ENCODE peak calls at places on chromosome 11, in eight cellular contexts. One of them, this sample, is unnamed.

GRCh38 chr11:22508691-22509090 is 116.9 kb downstream of the FANCF start:
- DNase-seq in GM23248: no peak
- DNase-seq in cardiac muscle cell: no peak
- DNase-seq in RWPE1: no peak
- DNase-seq in AG04450: no peak
- DNase-seq in body of pancreas: no peak
- DNase-seq in left lung: no peak
- DNase-seq in thoracic aorta: no peak
- DNase-seq in this sample: no peak

GRCh38 chr11:91673705-91674104 is 550.9 kb upstream of the FAT3 start:
- DNase-seq in GM23248: no peak
- DNase-seq in cardiac muscle cell: no peak
- DNase-seq in RWPE1: no peak
- DNase-seq in AG04450: no peak
- DNase-seq in body of pancreas: no peak
- DNase-seq in left lung: no peak
- DNase-seq in thoracic aorta: no peak
- DNase-seq in this sample: no peak

GRCh38 chr11:116224154-116224888 is 548.5 kb downstream of the BUD13 start:
- DNase-seq in GM23248: peak; percentile 55
- DNase-seq in cardiac muscle cell: peak; percentile 59
- DNase-seq in RWPE1: peak; percentile 41
- DNase-seq in AG04450: peak; percentile 10
- DNase-seq in body of pancreas: peak; percentile 54
- DNase-seq in left lung: no peak
- DNase-seq in thoracic aorta: no peak
- DNase-seq in this sample: peak; percentile 72

GRCh38 chr11:131737357-131737756 is 366.9 kb downstream of the NTM start:
- DNase-seq in GM23248: peak; percentile 70
- DNase-seq in cardiac muscle cell: no peak
- DNase-seq in RWPE1: no peak
- DNase-seq in AG04450: no peak
- DNase-seq in body of pancreas: no peak
- DNase-seq in left lung: no peak
- DNase-seq in thoracic aorta: no peak
- DNase-seq in this sample: no peak

GRCh38 chr11:69950120-69950519 is 128.0 kb upstream of the ANO1 start:
- DNase-seq in GM23248: peak; percentile 16
- DNase-seq in cardiac muscle cell: no peak
- DNase-seq in RWPE1: peak; percentile 42
- DNase-seq in AG04450: no peak
- DNase-seq in body of pancreas: no peak
- DNase-seq in left lung: peak; percentile 40
- DNase-seq in thoracic aorta: no peak
- DNase-seq in this sample: peak; percentile 60

GRCh38 chr11:111855506-111855905 is 15.9 kb downstream of the ALG9 start:
- DNase-seq in GM23248: no peak
- DNase-seq in cardiac muscle cell: no peak
- DNase-seq in RWPE1: no peak
- DNase-seq in AG04450: no peak
- DNase-seq in body of pancreas: no peak
- DNase-seq in left lung: no peak
- DNase-seq in thoracic aorta: no peak
- DNase-seq in this sample: no peak

GRCh38 chr11:102225689-102226562 is 91.4 kb upstream of the BIRC3 start:
- DNase-seq in GM23248: peak; percentile 91
- DNase-seq in cardiac muscle cell: no peak
- DNase-seq in RWPE1: no peak
- DNase-seq in AG04450: peak; percentile 74
- DNase-seq in body of pancreas: no peak
- DNase-seq in left lung: no peak
- DNase-seq in thoracic aorta: no peak
- DNase-seq in this sample: no peak

GRCh38 chr11:128502736-128503135 is 84.6 kb downstream of the ETS1 start:
- DNase-seq in GM23248: peak; percentile 93
- DNase-seq in cardiac muscle cell: no peak
- DNase-seq in RWPE1: peak; percentile 35
- DNase-seq in AG04450: peak; percentile 82
- DNase-seq in body of pancreas: no peak
- DNase-seq in left lung: no peak
- DNase-seq in thoracic aorta: no peak
- DNase-seq in this sample: no peak

GRCh38 chr11:100639140-100639539 is 47.9 kb upstream of the ARHGAP42 start:
- DNase-seq in GM23248: no peak
- DNase-seq in cardiac muscle cell: peak; percentile 13
- DNase-seq in RWPE1: no peak
- DNase-seq in AG04450: peak; percentile 51
- DNase-seq in body of pancreas: no peak
- DNase-seq in left lung: no peak
- DNase-seq in thoracic aorta: no peak
- DNase-seq in this sample: no peak

GRCh38 chr11:32466279-32466915 is 31.1 kb upstream of the WT1 start:
- DNase-seq in GM23248: no peak
- DNase-seq in cardiac muscle cell: no peak
- DNase-seq in RWPE1: no peak
- DNase-seq in AG04450: no peak
- DNase-seq in body of pancreas: no peak
- DNase-seq in left lung: no peak
- DNase-seq in thoracic aorta: no peak
- DNase-seq in this sample: no peak

GRCh38 chr11:128790200-128790599 is 76.9 kb downstream of the KCNJ1 start:
- DNase-seq in GM23248: peak; percentile 48
- DNase-seq in cardiac muscle cell: peak; percentile 24
- DNase-seq in RWPE1: no peak
- DNase-seq in AG04450: no peak
- DNase-seq in body of pancreas: peak; percentile 55
- DNase-seq in left lung: no peak
- DNase-seq in thoracic aorta: no peak
- DNase-seq in this sample: peak; percentile 91

GRCh38 chr11:91248199-91248807 is 976.3 kb upstream of the FAT3 start:
- DNase-seq in GM23248: peak; percentile 49
- DNase-seq in cardiac muscle cell: peak; percentile 76
- DNase-seq in RWPE1: peak; percentile 12
- DNase-seq in AG04450: peak; percentile 11
- DNase-seq in body of pancreas: no peak
- DNase-seq in left lung: no peak
- DNase-seq in thoracic aorta: no peak
- DNase-seq in this sample: peak; percentile 78

GRCh38 chr11:84655729-84656128 is 971.4 kb downstream of the DLG2 start:
- DNase-seq in GM23248: no peak
- DNase-seq in cardiac muscle cell: no peak
- DNase-seq in RWPE1: no peak
- DNase-seq in AG04450: no peak
- DNase-seq in body of pancreas: no peak
- DNase-seq in left lung: no peak
- DNase-seq in thoracic aorta: no peak
- DNase-seq in this sample: no peak

GRCh38 chr11:19513253-19513652 is 199.4 kb upstream of the NAV2 start:
- DNase-seq in GM23248: no peak
- DNase-seq in cardiac muscle cell: no peak
- DNase-seq in RWPE1: no peak
- DNase-seq in AG04450: no peak
- DNase-seq in body of pancreas: no peak
- DNase-seq in left lung: no peak
- DNase-seq in thoracic aorta: no peak
- DNase-seq in this sample: no peak

GRCh38 chr11:130150790-130151189 is 8.8 kb upstream of the ST14 start:
- DNase-seq in GM23248: no peak
- DNase-seq in cardiac muscle cell: no peak
- DNase-seq in RWPE1: no peak
- DNase-seq in AG04450: no peak
- DNase-seq in body of pancreas: no peak
- DNase-seq in left lung: no peak
- DNase-seq in thoracic aorta: no peak
- DNase-seq in this sample: no peak

GRCh38 chr11:113204280-113204679 is 110.1 kb upstream of the TTC12 start:
- DNase-seq in GM23248: no peak
- DNase-seq in cardiac muscle cell: no peak
- DNase-seq in RWPE1: no peak
- DNase-seq in AG04450: no peak
- DNase-seq in body of pancreas: peak; percentile 24
- DNase-seq in left lung: peak; percentile 42
- DNase-seq in thoracic aorta: no peak
- DNase-seq in this sample: no peak

GRCh38 chr11:96035031-96035743 is 111.3 kb upstream of the MTMR2 start:
- DNase-seq in GM23248: no peak
- DNase-seq in cardiac muscle cell: no peak
- DNase-seq in RWPE1: no peak
- DNase-seq in AG04450: no peak
- DNase-seq in body of pancreas: no peak
- DNase-seq in left lung: no peak
- DNase-seq in thoracic aorta: no peak
- DNase-seq in this sample: no peak

GRCh38 chr11:70607561-70607960 is 209.2 kb downstream of the CTTN start:
- DNase-seq in GM23248: no peak
- DNase-seq in cardiac muscle cell: no peak
- DNase-seq in RWPE1: no peak
- DNase-seq in AG04450: no peak
- DNase-seq in body of pancreas: no peak
- DNase-seq in left lung: no peak
- DNase-seq in thoracic aorta: no peak
- DNase-seq in this sample: no peak

GRCh38 chr11:126060651-126061220 is 1.9 kb downstream of the CDON start:
- DNase-seq in GM23248: no peak
- DNase-seq in cardiac muscle cell: no peak
- DNase-seq in RWPE1: no peak
- DNase-seq in AG04450: no peak
- DNase-seq in body of pancreas: no peak
- DNase-seq in left lung: no peak
- DNase-seq in thoracic aorta: no peak
- DNase-seq in this sample: no peak

GRCh38 chr11:111334495-111335123 is 36.3 kb downstream of the POU2AF3 start:
- DNase-seq in GM23248: no peak
- DNase-seq in cardiac muscle cell: no peak
- DNase-seq in RWPE1: no peak
- DNase-seq in AG04450: no peak
- DNase-seq in body of pancreas: peak; percentile 86
- DNase-seq in left lung: no peak
- DNase-seq in thoracic aorta: no peak
- DNase-seq in this sample: no peak

GRCh38 chr11:122071680-122072321 is 44.2 kb downstream of the BLID start:
- DNase-seq in GM23248: no peak
- DNase-seq in cardiac muscle cell: no peak
- DNase-seq in RWPE1: no peak
- DNase-seq in AG04450: no peak
- DNase-seq in body of pancreas: no peak
- DNase-seq in left lung: peak; percentile 26
- DNase-seq in thoracic aorta: no peak
- DNase-seq in this sample: no peak

GRCh38 chr11:118343981-118344521 is at the start of gene CD3G:
- DNase-seq in GM23248: no peak
- DNase-seq in cardiac muscle cell: no peak
- DNase-seq in RWPE1: no peak
- DNase-seq in AG04450: no peak
- DNase-seq in body of pancreas: no peak
- DNase-seq in left lung: no peak
- DNase-seq in thoracic aorta: no peak
- DNase-seq in this sample: no peak

GRCh38 chr11:101477926-101478325 is 105.9 kb downstream of the TRPC6 start:
- DNase-seq in GM23248: no peak
- DNase-seq in cardiac muscle cell: no peak
- DNase-seq in RWPE1: no peak
- DNase-seq in AG04450: no peak
- DNase-seq in body of pancreas: no peak
- DNase-seq in left lung: no peak
- DNase-seq in thoracic aorta: no peak
- DNase-seq in this sample: no peak

GRCh38 chr11:32829680-32830412 is at the start of gene PRRG4:
- DNase-seq in GM23248: peak; percentile 76
- DNase-seq in cardiac muscle cell: peak; percentile 62
- DNase-seq in RWPE1: peak; percentile 77
- DNase-seq in AG04450: no peak
- DNase-seq in body of pancreas: peak; percentile 78
- DNase-seq in left lung: peak; percentile 96
- DNase-seq in thoracic aorta: no peak
- DNase-seq in this sample: peak; percentile 87

GRCh38 chr11:33701831-33702230 is 1.2 kb upstream of the C11orf91 start:
- DNase-seq in GM23248: peak; percentile 93
- DNase-seq in cardiac muscle cell: no peak
- DNase-seq in RWPE1: no peak
- DNase-seq in AG04450: no peak
- DNase-seq in body of pancreas: peak; percentile 54
- DNase-seq in left lung: no peak
- DNase-seq in thoracic aorta: no peak
- DNase-seq in this sample: peak; percentile 62

GRCh38 chr11:67667490-67668190 is 6.8 kb downstream of the ALDH3B2 start:
- DNase-seq in GM23248: no peak
- DNase-seq in cardiac muscle cell: no peak
- DNase-seq in RWPE1: no peak
- DNase-seq in AG04450: no peak
- DNase-seq in body of pancreas: no peak
- DNase-seq in left lung: no peak
- DNase-seq in thoracic aorta: no peak
- DNase-seq in this sample: no peak

GRCh38 chr11:28566643-28567042 is 458.5 kb downstream of the METTL15 start:
- DNase-seq in GM23248: peak; percentile 99
- DNase-seq in cardiac muscle cell: peak; percentile 67
- DNase-seq in RWPE1: peak; percentile 73
- DNase-seq in AG04450: peak; percentile 92
- DNase-seq in body of pancreas: peak; percentile 63
- DNase-seq in left lung: peak; percentile 57
- DNase-seq in thoracic aorta: peak; percentile 60
- DNase-seq in this sample: peak; percentile 79
- H3K27ac ChIP-seq in GM23248: peak overlapping the region; percentile 76
- H3K27ac ChIP-seq in cardiac muscle cell: no peak overlapping the region
- H3K27ac ChIP-seq in RWPE1: no peak overlapping the region
- H3K27ac ChIP-seq in AG04450: peak overlapping the region; percentile 86
- H3K27ac ChIP-seq in body of pancreas: no peak overlapping the region
- H3K27ac ChIP-seq in left lung: no peak overlapping the region
- H3K27ac ChIP-seq in thoracic aorta: peak overlapping the region; percentile 71
- H3K27ac ChIP-seq in this sample: no peak overlapping the region

GRCh38 chr11:72216638-72217037 is at the start of gene FOLR2:
- DNase-seq in GM23248: no peak
- DNase-seq in cardiac muscle cell: no peak
- DNase-seq in RWPE1: no peak
- DNase-seq in AG04450: no peak
- DNase-seq in body of pancreas: no peak
- DNase-seq in left lung: no peak
- DNase-seq in thoracic aorta: no peak
- DNase-seq in this sample: no peak
- H3K27ac ChIP-seq in GM23248: no peak within 1 kb of the TSS
- H3K27ac ChIP-seq in cardiac muscle cell: no peak within 1 kb of the TSS
- H3K27ac ChIP-seq in RWPE1: no peak within 1 kb of the TSS
- H3K27ac ChIP-seq in AG04450: no peak within 1 kb of the TSS
- H3K27ac ChIP-seq in body of pancreas: no peak within 1 kb of the TSS
- H3K27ac ChIP-seq in left lung: peak within 1 kb of the TSS; percentile 16
- H3K27ac ChIP-seq in thoracic aorta: peak within 1 kb of the TSS; percentile 15
- H3K27ac ChIP-seq in this sample: no peak within 1 kb of the TSS

GRCh38 chr11:77175869-77176539 is 48.0 kb downstream of the MYO7A start:
- DNase-seq in GM23248: no peak
- DNase-seq in cardiac muscle cell: peak; percentile 31
- DNase-seq in RWPE1: no peak
- DNase-seq in AG04450: no peak
- DNase-seq in body of pancreas: peak; percentile 53
- DNase-seq in left lung: peak; percentile 87
- DNase-seq in thoracic aorta: no peak
- DNase-seq in this sample: no peak
- H3K27ac ChIP-seq in GM23248: no peak overlapping the region
- H3K27ac ChIP-seq in cardiac muscle cell: no peak overlapping the region
- H3K27ac ChIP-seq in RWPE1: no peak overlapping the region
- H3K27ac ChIP-seq in AG04450: no peak overlapping the region
- H3K27ac ChIP-seq in body of pancreas: peak overlapping the region; percentile 34
- H3K27ac ChIP-seq in left lung: peak overlapping the region; percentile 71
- H3K27ac ChIP-seq in thoracic aorta: no peak overlapping the region
- H3K27ac ChIP-seq in this sample: no peak overlapping the region

GRCh38 chr11:44805596-44805995 is 78.8 kb downstream of the TSPAN18 start:
- DNase-seq in GM23248: peak; percentile 40
- DNase-seq in cardiac muscle cell: no peak
- DNase-seq in RWPE1: no peak
- DNase-seq in AG04450: no peak
- DNase-seq in body of pancreas: no peak
- DNase-seq in left lung: no peak
- DNase-seq in thoracic aorta: no peak
- DNase-seq in this sample: no peak
- H3K27ac ChIP-seq in GM23248: no peak overlapping the region
- H3K27ac ChIP-seq in cardiac muscle cell: peak overlapping the region; percentile 59
- H3K27ac ChIP-seq in RWPE1: no peak overlapping the region
- H3K27ac ChIP-seq in AG04450: no peak overlapping the region
- H3K27ac ChIP-seq in body of pancreas: no peak overlapping the region
- H3K27ac ChIP-seq in left lung: no peak overlapping the region
- H3K27ac ChIP-seq in thoracic aorta: no peak overlapping the region
- H3K27ac ChIP-seq in this sample: no peak overlapping the region